ENCODE peak calls at places on chromosomes 11 and 22, in four cellular contexts. Q, X, E and L are unnamed samples.
A peak's percentile ranks its signal among the peaks of the same experiment; 100 is the strongest.

GRCh38 chr11:30285416-30286121 is 37.3 kb upstream of the ARL14EP start:
- DNase-seq in Q (no peak), X (no peak), E (no peak), L (no peak)

GRCh38 chr11:29260939-29261705 is 755.7 kb downstream of the KCNA4 start:
- DNase-seq in Q (peak; percentile 51), X (no peak), E (no peak), L (no peak)

GRCh38 chr11:133710681-133711240 is 134.6 kb downstream of the SPATA19 start:
- DNase-seq in Q (no peak), X (no peak), E (no peak), L (no peak)

GRCh38 chr11:118476676-118477075 is 40.4 kb downstream of the KMT2A start:
- DNase-seq in Q (no peak), X (no peak), E (no peak), L (no peak)

GRCh38 chr11:15519124-15519791 is 404.5 kb downstream of the INSC start:
- DNase-seq in Q (no peak), X (no peak), E (peak; percentile 25), L (no peak)

GRCh38 chr11:7573193-7573557 is 59.4 kb downstream of the PPFIBP2 start:
- DNase-seq in Q (no peak), X (no peak), E (no peak), L (no peak)

GRCh38 chr11:1171985-1172728 is 14.4 kb downstream of the MUC5AC start:
- DNase-seq in Q (no peak), X (no peak), E (no peak), L (no peak)

GRCh38 chr11:92845390-92846185 is 123.9 kb upstream of the MTNR1B start:
- DNase-seq in Q (peak; percentile 6), X (no peak), E (no peak), L (no peak)

GRCh38 chr22:22855617-22856308 is 31.9 kb upstream of the IGLL5 start:
- DNase-seq in Q (peak; percentile 12), X (peak; percentile 100), E (no peak), L (peak; percentile 67)

GRCh38 chr22:34105461-34106062 is 185.3 kb upstream of the LARGE1 start:
- DNase-seq in Q (peak; percentile 31), X (no peak), E (no peak), L (peak; percentile 71)

GRCh38 chr11:110141812-110142211 is 48.6 kb downstream of the ZC3H12C start:
- DNase-seq in Q (no peak), X (no peak), E (no peak), L (no peak)

GRCh38 chr22:37581534-37581933 is 1.6 kb upstream of the LGALS2 start:
- DNase-seq in Q (no peak), X (no peak), E (no peak), L (no peak)

GRCh38 chr22:21568207-21569075 is 927 bp downstream of the UBE2L3 start:
- DNase-seq in Q (peak; percentile 34), X (peak; percentile 78), E (no peak), L (no peak)

GRCh38 chr22:47110817-47111443 is 348.5 kb downstream of the TBC1D22A start:
- DNase-seq in Q (no peak), X (no peak), E (no peak), L (no peak)

GRCh38 chr11:45332486-45332934 is 46.4 kb upstream of the SYT13 start:
- DNase-seq in Q (peak; percentile 24), X (peak; percentile 77), E (no peak), L (peak; percentile 73)

GRCh38 chr11:21944577-21944976 is 248.3 kb upstream of the ANO5 start:
- DNase-seq in Q (no peak), X (no peak), E (no peak), L (no peak)

GRCh38 chr11:21948876-21949275 is 244.0 kb upstream of the ANO5 start:
- DNase-seq in Q (no peak), X (no peak), E (no peak), L (no peak)

DNA sequence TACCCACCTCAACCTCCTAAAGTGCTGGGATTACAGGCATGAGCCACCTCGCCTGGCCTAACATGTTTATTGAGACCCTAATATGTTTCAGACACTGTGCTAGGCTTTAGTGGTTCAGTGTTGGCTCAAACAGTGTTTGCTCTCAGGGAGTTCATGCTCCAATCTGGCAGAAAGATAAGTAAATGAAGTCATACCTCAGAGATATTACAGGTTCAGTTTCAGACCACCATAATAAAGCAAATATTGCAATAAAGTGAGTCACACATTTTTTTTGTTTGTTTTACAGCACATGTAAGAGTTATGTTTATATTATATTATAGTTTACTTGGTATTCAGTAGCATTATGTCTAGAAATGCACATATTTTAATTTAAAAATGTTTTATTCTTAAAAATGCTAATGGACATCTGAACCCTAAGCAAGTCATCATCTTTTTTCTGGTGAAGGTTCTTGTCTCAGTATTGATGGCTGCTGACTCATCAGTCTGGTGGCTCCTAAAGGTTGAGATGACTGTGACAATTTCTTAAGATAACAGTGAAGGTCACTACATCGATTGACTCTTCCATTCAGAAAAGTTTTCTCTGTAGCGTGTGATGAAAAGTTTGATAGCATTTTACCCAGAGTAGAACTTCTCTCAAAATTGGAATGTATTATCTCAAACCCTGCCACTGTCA is 243.0 kb upstream of the ANO5 start:
- DNase-seq in Q (no peak), X (no peak), E (no peak), L (no peak)
- TF ChIP-seq FOXK2 in Q (no peak), X (no peak), E (no peak), L (no peak)

DNA sequence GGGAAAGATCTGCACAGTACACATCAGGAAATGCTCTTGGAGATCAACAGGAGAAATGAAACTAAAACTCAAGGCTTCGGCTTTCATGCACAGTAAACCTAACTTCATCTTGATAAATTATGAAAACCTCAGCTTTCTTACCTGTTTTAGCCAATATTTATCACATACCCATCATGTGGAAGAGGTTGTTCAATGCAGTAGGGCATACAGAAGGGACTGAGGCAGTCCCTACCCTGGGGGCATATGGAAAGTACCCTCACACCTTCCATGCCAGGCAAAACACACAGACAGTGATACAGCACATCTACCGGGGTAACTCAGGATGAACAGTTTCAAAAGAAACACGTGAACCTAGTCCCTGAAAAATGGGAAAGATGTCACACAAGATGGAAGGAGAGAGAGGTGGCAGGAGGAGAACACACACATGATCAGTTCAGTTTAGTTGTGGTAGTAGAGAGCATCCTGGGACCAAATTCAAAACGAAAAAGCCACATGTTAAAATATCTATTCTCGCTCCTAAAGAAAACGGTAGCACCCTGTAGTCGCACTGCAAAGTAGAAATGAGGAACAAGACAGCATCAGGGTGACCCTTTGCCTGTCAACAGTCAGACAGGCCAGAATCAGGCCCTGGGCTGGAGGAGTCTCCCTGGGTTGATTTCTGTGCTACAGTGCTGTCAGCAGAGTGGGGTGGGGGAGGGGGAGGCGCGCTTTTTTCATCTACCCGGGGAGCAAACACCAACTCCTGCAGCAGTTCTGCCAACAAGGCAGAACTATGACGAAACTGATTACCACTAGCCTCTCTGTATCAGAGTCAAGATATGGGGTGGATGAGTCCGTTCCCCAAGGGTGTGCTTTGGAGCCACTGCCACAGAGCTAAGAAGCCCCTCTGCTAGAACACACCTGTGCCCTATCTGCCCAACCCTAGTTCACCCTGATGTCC is 1.3 kb downstream of the HIRA start:
- DNase-seq in Q (peak; percentile 75), X (peak; percentile 78), E (no peak), L (peak; percentile 35)
- TF ChIP-seq FOXK2 in Q (no peak), X (no peak), E (no peak), L (no peak)

DNA sequence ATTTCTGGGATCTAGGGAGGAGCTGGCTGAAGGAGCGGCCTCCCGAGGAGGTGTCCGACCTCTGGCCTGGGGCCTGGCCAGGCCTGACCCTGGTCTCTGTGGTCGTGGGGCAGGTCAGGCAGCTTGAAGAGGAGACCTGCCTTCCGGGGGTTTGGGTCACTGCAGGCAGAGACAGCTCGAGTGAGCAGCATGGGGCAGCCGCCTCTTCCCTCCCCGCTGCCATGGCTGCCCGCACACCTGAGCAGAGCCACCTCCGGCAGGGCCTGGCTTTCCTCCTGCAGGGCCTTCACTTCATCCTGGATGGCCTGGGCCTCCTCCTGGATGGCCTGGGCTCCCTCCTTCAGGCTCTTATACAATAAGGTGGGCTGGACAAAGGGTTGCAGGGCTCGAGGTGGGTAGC is 8.0 kb upstream of the NAALADL1 start:
- DNase-seq in Q (no peak), X (no peak), E (no peak), L (no peak)
- TF ChIP-seq FOXK2 in Q (no peak), X (no peak), E (no peak), L (no peak)

GRCh38 chr11:102109896-102110760 is at the start of gene YAP1:
- DNase-seq in Q (peak; percentile 83), X (peak; percentile 53), E (no peak), L (peak; percentile 78)

GRCh38 chr11:102111787-102112653 is 1.8 kb downstream of the YAP1 start:
- DNase-seq in Q (peak; percentile 97), X (no peak), E (no peak), L (no peak)

GRCh38 chr11:102110761-102111010 is 439 bp downstream of the YAP1 start:
- DNase-seq in Q (no peak), X (no peak), E (no peak), L (peak; percentile 21)

GRCh38 chr11:102112654-102112926 is 2.3 kb downstream of the YAP1 start:
- DNase-seq in Q (no peak), X (no peak), E (no peak), L (no peak)

DNA sequence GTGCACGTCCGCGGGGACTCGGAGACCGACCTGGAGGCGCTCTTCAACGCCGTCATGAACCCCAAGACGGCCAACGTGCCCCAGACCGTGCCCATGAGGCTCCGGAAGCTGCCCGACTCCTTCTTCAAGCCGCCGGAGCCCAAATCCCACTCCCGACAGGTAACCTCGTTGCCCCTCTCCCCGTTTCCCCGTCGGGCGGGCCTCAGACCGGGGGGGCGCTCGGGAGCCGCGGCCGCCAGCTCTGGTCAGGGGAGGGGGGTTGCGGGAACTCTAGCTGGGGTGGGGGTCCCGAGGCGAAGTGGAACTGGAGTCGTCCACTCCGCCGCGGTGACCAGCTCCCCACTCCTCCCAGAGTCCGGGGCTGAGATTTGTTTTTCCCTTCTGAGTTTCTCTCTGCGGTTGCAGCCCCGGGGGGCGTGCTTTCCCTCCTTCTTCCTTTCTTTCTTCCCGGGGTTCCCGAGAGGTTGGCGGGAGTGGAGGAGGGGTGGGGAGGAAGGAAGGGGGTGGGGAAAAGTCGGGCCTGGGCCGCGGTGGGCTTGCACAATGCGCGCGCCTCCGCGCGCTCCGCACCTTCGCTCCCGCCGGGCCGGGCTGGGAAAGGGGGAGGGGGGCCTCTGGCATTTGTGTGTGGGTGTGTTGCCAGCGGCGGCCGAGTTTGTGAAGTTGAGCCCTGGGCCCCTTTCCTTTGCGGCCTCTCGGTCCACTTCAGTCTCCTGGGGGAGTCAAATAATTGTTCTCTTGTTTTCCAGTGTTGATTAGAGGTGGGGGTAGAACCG is 952 bp downstream of the YAP1 start:
- DNase-seq in Q (peak; percentile 94), X (no peak), E (no peak), L (peak; percentile 69)
- TF ChIP-seq FOXK2 in Q (no peak), X (no peak), E (no peak), L (no peak)